ENCODE peak calls at places on chromosomes 11 and 22, in ten cellular contexts. R, U, J, I, Y, D, H, G, N and X are unnamed samples.

GRCh38 chr11:113730887-113731726 is 25.0 kb upstream of the TMPRSS5 start:
- DNase-seq in G (peak; percentile 81), D (no peak), Y (peak; percentile 45), H (no peak), J (no peak), N (peak; percentile 29), R (no peak), U (peak; percentile 49), I (peak; percentile 13), X (peak; percentile 60)

GRCh38 chr11:34161812-34162506 is 56.5 kb downstream of the NAT10 start:
- DNase-seq in J (no peak), Y (no peak), D (peak; percentile 12), G (peak; percentile 32), R (no peak), H (peak; percentile 23), U (peak; percentile 57), I (no peak), N (no peak), X (peak; percentile 63)

GRCh38 chr11:77202941-77203900 is 75.2 kb downstream of the MYO7A start:
- DNase-seq in Y (peak; percentile 28), U (no peak), G (no peak), D (no peak), I (no peak), R (no peak), J (no peak), N (no peak), H (no peak), X (peak; percentile 19)

GRCh38 chr11:77009533-77010160 is 24.6 kb upstream of the B3GNT6 start:
- DNase-seq in U (no peak), J (no peak), H (no peak), G (no peak), R (no peak), N (no peak), I (no peak), D (no peak), Y (no peak), X (no peak)

GRCh38 chr11:125938418-125938817 is 7.4 kb upstream of the VSIG10L2 start:
- DNase-seq in D (no peak), G (no peak), Y (peak; percentile 29), R (peak; percentile 44), J (peak; percentile 53), U (no peak), N (no peak), I (no peak), H (no peak), X (peak; percentile 41)

GRCh38 chr22:48535868-48536690 is 1291.6 kb downstream of the BRD1 start:
- DNase-seq in I (no peak), H (no peak), D (no peak), Y (no peak), N (no peak), U (no peak), G (peak; percentile 24), J (no peak), R (no peak), X (no peak)

GRCh38 chr11:57568330-57568766 is 876 bp upstream of the UBE2L6 start:
- DNase-seq in I (no peak), N (peak; percentile 91), R (peak; percentile 82), D (peak; percentile 79), U (no peak), G (no peak), H (peak; percentile 92), J (no peak), Y (peak; percentile 83), X (no peak)

GRCh38 chr11:118263694-118264567 is at the start of gene MPZL2:
- DNase-seq in G (peak; percentile 11), I (no peak), J (no peak), N (no peak), U (peak; percentile 26), D (no peak), R (no peak), H (no peak), Y (peak; percentile 74), X (peak; percentile 8)

GRCh38 chr22:17913705-17914282 is 110.6 kb downstream of the MICAL3 start:
- DNase-seq in Y (no peak), D (no peak), U (no peak), N (no peak), H (no peak), G (peak; percentile 31), I (no peak), J (no peak), R (no peak), X (no peak)

GRCh38 chr22:31223786-31224191 is 11.7 kb downstream of the LIMK2 start:
- DNase-seq in Y (no peak), R (no peak), N (no peak), D (no peak), G (no peak), I (no peak), H (no peak), U (no peak), J (no peak), X (peak; percentile 31)

GRCh38 chr11:34284166-34284565 is 73.6 kb downstream of the ABTB2 start:
- DNase-seq in J (no peak), H (no peak), U (no peak), N (no peak), R (no peak), G (no peak), I (no peak), Y (no peak), D (no peak), X (no peak)

GRCh38 chr22:21978564-21979386 is 3.8 kb downstream of the TOP3B start:
- DNase-seq in J (no peak), U (no peak), H (no peak), Y (no peak), G (no peak), I (no peak), D (no peak), R (no peak), N (no peak), X (no peak)

GRCh38 chr22:41003041-41003440 is 51.9 kb downstream of the RBX1 start:
- DNase-seq in H (no peak), U (no peak), D (no peak), Y (no peak), R (no peak), J (no peak), G (no peak), N (no peak), I (no peak), X (no peak)

GRCh38 chr11:102469196-102469821 is 16.7 kb upstream of the TMEM123 start:
- DNase-seq in D (no peak), I (peak; percentile 22), H (no peak), G (peak; percentile 53), N (no peak), Y (no peak), J (no peak), U (no peak), R (no peak), X (no peak)

GRCh38 chr22:36010913-36011312 is 17.7 kb downstream of the RBFOX2 start:
- DNase-seq in D (no peak), I (peak; percentile 63), H (no peak), J (no peak), G (peak; percentile 90), Y (no peak), U (peak; percentile 73), N (no peak), R (no peak), X (no peak)

GRCh38 chr11:75823415-75823814 is 8.4 kb downstream of the UVRAG start:
- DNase-seq in H (no peak), U (no peak), J (no peak), R (no peak), Y (no peak), G (no peak), D (no peak), N (peak; percentile 59), I (no peak), X (no peak)

GRCh38 chr22:36900225-36900624 is 13.2 kb upstream of the CSF2RB start:
- DNase-seq in Y (no peak), J (no peak), U (no peak), D (no peak), I (no peak), N (no peak), R (no peak), G (no peak), H (no peak), X (peak; percentile 14)

GRCh38 chr11:69541001-69541285 is 59.5 kb downstream of the LINC01488 start:
- DNase-seq in R (no peak), J (peak; percentile 72), G (peak; percentile 35), Y (no peak), H (no peak), N (no peak), D (no peak), U (no peak), I (no peak), X (no peak)

GRCh38 chr22:37167981-37168647 is 18.4 kb upstream of the IL2RB start:
- DNase-seq in G (no peak), R (no peak), H (no peak), J (no peak), I (no peak), U (no peak), Y (no peak), N (no peak), D (no peak), X (no peak)

GRCh38 chr22:50683994-50684371 is 11.4 kb downstream of the SHANK3 start:
- DNase-seq in U (no peak), G (no peak), N (no peak), I (no peak), J (peak; percentile 62), D (no peak), R (no peak), Y (no peak), H (no peak), X (no peak)

GRCh38 chr11:5553347-5553746 is 5.0 kb upstream of the OR52H1 start:
- DNase-seq in Y (no peak), J (no peak), H (no peak), U (no peak), I (no peak), R (no peak), G (peak; percentile 29), N (no peak), D (no peak), X (no peak)

GRCh38 chr22:24437820-24438328 is 10.5 kb downstream of the ADORA2A start:
- DNase-seq in N (peak; percentile 90), U (peak; percentile 41), J (peak; percentile 22), Y (no peak), G (peak; percentile 60), D (no peak), H (no peak), I (no peak), R (no peak), X (no peak)

GRCh38 chr22:44577391-44578114 is 79.5 kb upstream of the RTL6 start:
- DNase-seq in H (no peak), D (no peak), U (no peak), J (no peak), Y (peak; percentile 28), I (no peak), G (no peak), N (no peak), R (no peak), X (no peak)

GRCh38 chr11:134504146-134504905 is 92.3 kb upstream of the B3GAT1 start:
- DNase-seq in Y (no peak), I (no peak), J (no peak), R (no peak), G (no peak), H (no peak), D (no peak), N (no peak), U (no peak), X (no peak)

GRCh38 chr11:6405039-6405667 is 13.7 kb downstream of the APBB1 start:
- DNase-seq in Y (peak; percentile 92), G (no peak), R (no peak), D (no peak), I (no peak), J (no peak), U (no peak), N (no peak), H (no peak), X (no peak)